ENCODE peak calls at places on chromosomes 2 and 18, in five cellular contexts. Z is BJ, V is HCEC 1CT, J is T-helper 9 cell, Q is PC-3. E is an unnamed sample.

GRCh38 chr2:193808877-193809276 is 1614.1 kb upstream of the TMEFF2 start:
- DNase-seq in Z (no peak), V (no peak), J (no peak), Q (no peak), E (no peak)

GRCh38 chr18:48914581-48915251 is 36.0 kb downstream of the SMAD7 start:
- DNase-seq in Z (no peak), V (no peak), J (no peak), Q (no peak), E (no peak)

GRCh38 chr18:48613589-48613988 is 74.8 kb downstream of the CTIF start:
- DNase-seq in Z (no peak), V (no peak), J (no peak), Q (no peak), E (no peak)

GRCh38 chr2:78408795-78409118 is 616.7 kb upstream of the REG3G start:
- DNase-seq in Z (no peak), V (no peak), J (no peak), Q (no peak), E (no peak)

GRCh38 chr2:20616341-20616871 is 34.5 kb downstream of the HS1BP3 start:
- DNase-seq in Z (no peak), V (no peak), J (no peak), Q (no peak), E (no peak)

GRCh38 chr2:218294430-218294999 is 2.2 kb upstream of the TMBIM1 start:
- DNase-seq in Z (no peak), V (no peak), J (no peak), Q (no peak), E (no peak)

GRCh38 chr2:230713331-230714121 is 884 bp downstream of the CAB39 start:
- DNase-seq in Z (no peak), V (peak; percentile 18), J (peak; percentile 16), Q (peak; percentile 57), E (peak; percentile 51)

GRCh38 chr2:65728477-65729180 is 296.2 kb upstream of the SPRED2 start:
- DNase-seq in Z (no peak), V (no peak), J (no peak), Q (peak; percentile 95), E (no peak)

GRCh38 chr2:172100080-172101007 is 2.4 kb downstream of the DLX2 start:
- DNase-seq in Z (no peak), V (no peak), J (no peak), Q (no peak), E (no peak)

GRCh38 chr18:79818036-79818435 is 20.3 kb downstream of the KCNG2 start:
- DNase-seq in Z (no peak), V (no peak), J (no peak), Q (peak; percentile 21), E (no peak)

GRCh38 chr2:41735006-41735405 is 312.8 kb upstream of the PKDCC start:
- DNase-seq in Z (no peak), V (no peak), J (no peak), Q (no peak), E (no peak)

GRCh38 chr2:200466703-200467418 is 43.0 kb downstream of the KCTD18 start:
- DNase-seq in Z (no peak), V (no peak), J (no peak), Q (no peak), E (no peak)